ENCODE peak calls at places on chromosome 14, in nine cellular contexts. N, O, F, J, C, V, Q, E and A are unnamed samples.

GRCh38 chr14:67835596-67835995 is 16.0 kb downstream of the RAD51B start:
- DNase-seq in C (no peak), N (no peak), E (no peak), Q (no peak), F (no peak), V (no peak), J (no peak), O (no peak), A (no peak)

GRCh38 chr14:102943454-102943853 is 21.0 kb downstream of the AMN start:
- DNase-seq in Q (no peak), C (no peak), E (no peak), V (no peak), O (no peak), J (no peak), F (no peak), N (no peak), A (no peak)

GRCh38 chr14:105525861-105526780 is at the start of gene TMEM121:
- DNase-seq in Q (no peak), O (no peak), F (no peak), C (peak; percentile 93), J (peak; percentile 36), E (peak; percentile 88), N (peak; percentile 68), V (no peak), A (peak; percentile 79)

GRCh38 chr14:67241416-67242362 is at the start of gene PALS1:
- DNase-seq in N (peak; percentile 70), J (no peak), F (peak; percentile 53), O (peak; percentile 80), Q (no peak), E (peak; percentile 75), V (peak; percentile 20), C (peak; percentile 87), A (no peak)

GRCh38 chr14:49769171-49769570 is 1.2 kb downstream of the KLHDC2 start:
- DNase-seq in O (no peak), C (peak; percentile 12), V (no peak), Q (peak; percentile 39), N (no peak), F (no peak), J (no peak), E (no peak), A (no peak)

GRCh38 chr14:92503756-92504491 is 9.7 kb upstream of the RIN3 start:
- DNase-seq in F (peak; percentile 88), E (no peak), Q (no peak), J (no peak), C (no peak), V (no peak), N (no peak), O (peak; percentile 45), A (no peak)

GRCh38 chr14:56195727-56196126 is 77.5 kb downstream of the PELI2 start:
- DNase-seq in Q (no peak), N (no peak), F (no peak), E (no peak), V (peak; percentile 69), J (no peak), C (no peak), O (no peak), A (peak; percentile 85)

GRCh38 chr14:21096889-21097615 is 1.4 kb downstream of the ZNF219 start:
- DNase-seq in Q (no peak), V (no peak), J (no peak), N (peak; percentile 36), F (no peak), C (peak; percentile 14), E (no peak), O (no peak), A (no peak)

GRCh38 chr14:90137807-90138206 is 76.0 kb downstream of the KCNK13 start:
- DNase-seq in C (no peak), O (no peak), J (no peak), V (no peak), N (no peak), E (no peak), F (no peak), Q (no peak), A (no peak)

GRCh38 chr14:105877645-105878044 is 351.3 kb downstream of the TMEM121 start:
- DNase-seq in C (no peak), F (no peak), Q (peak; percentile 11), N (no peak), J (no peak), O (no peak), V (no peak), E (no peak), A (peak; percentile 49)

GRCh38 chr14:63478437-63478852 is 64.7 kb downstream of the PPP2R5E start:
- DNase-seq in Q (no peak), O (no peak), J (no peak), E (no peak), N (no peak), F (no peak), C (no peak), V (no peak), A (no peak)

GRCh38 chr14:85535916-85536834 is 6.2 kb downstream of the FLRT2 start:
- DNase-seq in F (no peak), Q (no peak), J (no peak), V (no peak), C (peak; percentile 27), E (no peak), N (peak; percentile 50), O (no peak), A (no peak)

GRCh38 chr14:51652168-51653095 is 722 bp downstream of the FRMD6 start:
- DNase-seq in J (no peak), O (peak; percentile 76), C (peak; percentile 74), V (no peak), F (no peak), Q (peak; percentile 38), N (peak; percentile 71), E (peak; percentile 17), A (peak; percentile 90)

GRCh38 chr14:43019826-43020225 is 1413.2 kb downstream of the LRFN5 start:
- DNase-seq in J (no peak), V (no peak), E (no peak), O (no peak), C (no peak), N (no peak), F (no peak), Q (no peak), A (no peak)

DNA sequence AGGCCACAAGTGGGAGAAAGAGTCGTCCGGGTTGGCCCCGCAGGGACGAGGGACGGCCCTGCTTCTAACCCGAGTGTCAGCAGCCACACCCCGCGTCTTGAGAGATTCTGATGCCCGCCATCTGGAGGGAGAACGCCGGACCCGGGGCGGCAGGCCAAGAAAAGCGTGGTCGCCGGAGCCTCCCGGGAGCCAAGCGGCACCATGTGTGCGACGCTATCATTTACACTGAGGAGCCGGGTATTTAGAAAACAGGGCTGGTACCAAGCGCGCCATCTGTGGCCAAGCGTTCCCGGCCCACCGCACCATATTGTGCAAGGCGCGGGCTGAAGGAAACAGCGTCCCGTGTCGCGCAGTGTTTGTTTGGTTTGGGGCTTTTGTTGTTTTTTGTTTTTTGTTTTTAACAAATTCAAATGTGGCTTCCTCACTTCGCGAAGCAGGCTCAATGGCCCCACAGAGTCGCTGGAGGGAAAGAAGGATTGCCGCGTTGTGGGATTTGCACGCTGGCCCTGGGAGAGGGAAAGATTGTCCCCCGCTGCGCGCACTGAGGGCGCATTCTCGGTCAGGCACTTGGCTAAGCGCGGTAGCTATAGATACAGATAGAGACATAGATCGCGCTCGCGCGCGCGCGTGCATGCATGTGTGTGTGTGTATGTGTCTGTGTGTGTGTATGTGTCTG is 153.8 kb downstream of the BCL11B start:
- DNase-seq in C (peak; percentile 1), F (no peak), V (no peak), Q (peak; percentile 24), E (no peak), O (no peak), N (peak; percentile 84), J (peak; percentile 6), A (peak; percentile 66)
- TF ChIP-seq POLR2AphosphoS5 in C (no peak), F (no peak), V (no peak), Q (no peak), E (no peak), O (no peak), N (no peak), J (no peak), A (no peak)

GRCh38 chr14:22995889-22996611 is 13.7 kb upstream of the AJUBA start:
- DNase-seq in N (no peak), C (no peak), E (no peak), V (no peak), O (no peak), F (no peak), J (no peak), Q (no peak), A (no peak)

GRCh38 chr14:22994762-22995275 is 12.5 kb upstream of the AJUBA start:
- DNase-seq in C (peak; percentile 77), J (peak; percentile 75), E (peak; percentile 46), N (peak; percentile 62), Q (no peak), F (no peak), V (peak; percentile 42), O (peak; percentile 67), A (no peak)

GRCh38 chr14:22996823-22997301 is 13.1 kb downstream of the C14orf93 start:
- DNase-seq in Q (no peak), E (no peak), J (no peak), V (no peak), F (no peak), N (no peak), O (no peak), C (peak; percentile 49), A (no peak)

GRCh38 chr14:22991852-22992251 is 9.5 kb upstream of the AJUBA start:
- DNase-seq in Q (no peak), F (no peak), C (no peak), O (no peak), N (no peak), E (no peak), V (no peak), J (no peak), A (no peak)

GRCh38 chr14:22993517-22993916 is 11.2 kb upstream of the AJUBA start:
- DNase-seq in O (no peak), F (no peak), E (no peak), N (no peak), Q (no peak), C (no peak), V (no peak), J (no peak), A (no peak)
- TF ChIP-seq POLR2AphosphoS5 in O (no peak), F (no peak), E (no peak), N (no peak), Q (no peak), C (no peak), V (no peak), J (no peak), A (no peak)

GRCh38 chr14:66109426-66109825 is 376.7 kb upstream of the CCDC196 start:
- DNase-seq in V (no peak), C (no peak), N (peak; percentile 8), O (no peak), F (no peak), E (no peak), Q (no peak), J (no peak), A (no peak)

GRCh38 chr14:66117600-66117999 is 368.6 kb upstream of the CCDC196 start:
- DNase-seq in N (no peak), F (peak; percentile 31), Q (no peak), J (no peak), O (no peak), V (no peak), C (no peak), E (no peak), A (no peak)

GRCh38 chr14:66114071-66114470 is 372.1 kb upstream of the CCDC196 start:
- DNase-seq in Q (no peak), E (no peak), J (no peak), N (peak; percentile 5), O (no peak), V (no peak), C (no peak), F (no peak), A (no peak)

GRCh38 chr14:66111891-66112290 is 374.3 kb upstream of the CCDC196 start:
- DNase-seq in C (no peak), N (no peak), V (no peak), Q (no peak), F (no peak), J (no peak), O (no peak), E (no peak), A (no peak)
- TF ChIP-seq POLR2AphosphoS5 in C (no peak), N (no peak), V (no peak), Q (no peak), F (no peak), J (no peak), O (no peak), E (no peak), A (no peak)

GRCh38 chr14:75648066-75648838 is 12.4 kb downstream of the ERG28 start:
- DNase-seq in Q (peak; percentile 75), V (no peak), F (peak; percentile 54), C (no peak), J (peak; percentile 30), O (peak; percentile 68), N (no peak), E (no peak), A (no peak)
- TF ChIP-seq POLR2AphosphoS5 in Q (peak; percentile 51), V (no peak), F (peak; percentile 35), C (peak; percentile 18), J (no peak), O (no peak), N (no peak), E (no peak), A (no peak)